ENCODE peak calls at places on chromosome 12, in eight cellular contexts. One of them, this sample, is unnamed. For H3K4me1, the result is how much of the 10 kb centered on the place peaks cover.

GRCh38 chr12:57803317-57803893 is 15.1 kb downstream of the AVIL start:
- DNase-seq in hepatocyte: peak
- DNase-seq in body of pancreas: peak
- DNase-seq in adrenal gland: peak
- DNase-seq in ascending aorta: no peak
- DNase-seq in sigmoid colon: no peak
- DNase-seq in GM23338: peak
- DNase-seq in stomach: peak
- DNase-seq in this sample: peak

GRCh38 chr12:50066402-50066801 is 9.0 kb downstream of the ASIC1 start:
- DNase-seq in hepatocyte: no peak
- DNase-seq in body of pancreas: no peak
- DNase-seq in adrenal gland: no peak
- DNase-seq in ascending aorta: peak
- DNase-seq in sigmoid colon: peak
- DNase-seq in GM23338: peak
- DNase-seq in stomach: no peak
- DNase-seq in this sample: peak

GRCh38 chr12:93796719-93797118 is 119.5 kb downstream of the CRADD start:
- DNase-seq in hepatocyte: no peak
- DNase-seq in body of pancreas: no peak
- DNase-seq in adrenal gland: no peak
- DNase-seq in ascending aorta: no peak
- DNase-seq in sigmoid colon: no peak
- DNase-seq in GM23338: no peak
- DNase-seq in stomach: no peak
- DNase-seq in this sample: no peak

GRCh38 chr12:989751-990278 is 1.2 kb upstream of the ERC1 start:
- DNase-seq in hepatocyte: peak
- DNase-seq in body of pancreas: peak
- DNase-seq in adrenal gland: peak
- DNase-seq in ascending aorta: peak
- DNase-seq in sigmoid colon: peak
- DNase-seq in GM23338: no peak
- DNase-seq in stomach: no peak
- DNase-seq in this sample: peak

GRCh38 chr12:114269153-114269552 is 136.8 kb downstream of the TBX5 start:
- DNase-seq in hepatocyte: no peak
- DNase-seq in body of pancreas: no peak
- DNase-seq in adrenal gland: no peak
- DNase-seq in ascending aorta: no peak
- DNase-seq in sigmoid colon: no peak
- DNase-seq in GM23338: no peak
- DNase-seq in stomach: no peak
- DNase-seq in this sample: no peak

GRCh38 chr12:128820723-128821432 is 2.9 kb downstream of the SLC15A4 start:
- DNase-seq in hepatocyte: no peak
- DNase-seq in body of pancreas: peak
- DNase-seq in adrenal gland: peak
- DNase-seq in ascending aorta: no peak
- DNase-seq in sigmoid colon: peak
- DNase-seq in GM23338: no peak
- DNase-seq in stomach: peak
- DNase-seq in this sample: peak

GRCh38 chr12:11580125-11580751 is 69.2 kb upstream of the ETV6 start:
- DNase-seq in hepatocyte: no peak
- DNase-seq in body of pancreas: peak
- DNase-seq in adrenal gland: peak
- DNase-seq in ascending aorta: peak
- DNase-seq in sigmoid colon: peak
- DNase-seq in GM23338: no peak
- DNase-seq in stomach: peak
- DNase-seq in this sample: no peak

GRCh38 chr12:52517888-52518287 is 2.3 kb downstream of the KRT5 start:
- DNase-seq in hepatocyte: no peak
- DNase-seq in body of pancreas: no peak
- DNase-seq in adrenal gland: no peak
- DNase-seq in ascending aorta: no peak
- DNase-seq in sigmoid colon: no peak
- DNase-seq in GM23338: no peak
- DNase-seq in stomach: no peak
- DNase-seq in this sample: no peak

GRCh38 chr12:124588689-124589318 is 21.4 kb upstream of the NCOR2 start:
- DNase-seq in hepatocyte: no peak
- DNase-seq in body of pancreas: peak
- DNase-seq in adrenal gland: peak
- DNase-seq in ascending aorta: no peak
- DNase-seq in sigmoid colon: peak
- DNase-seq in GM23338: no peak
- DNase-seq in stomach: no peak
- DNase-seq in this sample: no peak

GRCh38 chr12:63445266-63445665 is 223.0 kb downstream of the DPY19L2 start:
- DNase-seq in hepatocyte: no peak
- DNase-seq in body of pancreas: no peak
- DNase-seq in adrenal gland: no peak
- DNase-seq in ascending aorta: no peak
- DNase-seq in sigmoid colon: no peak
- DNase-seq in GM23338: no peak
- DNase-seq in stomach: no peak
- DNase-seq in this sample: no peak

GRCh38 chr12:93176610-93177126 is 201.1 kb upstream of the NUDT4 start:
- DNase-seq in hepatocyte: no peak
- DNase-seq in body of pancreas: no peak
- DNase-seq in adrenal gland: no peak
- DNase-seq in ascending aorta: no peak
- DNase-seq in sigmoid colon: no peak
- DNase-seq in GM23338: no peak
- DNase-seq in stomach: no peak
- DNase-seq in this sample: no peak

GRCh38 chr12:12546314-12546772 is 16.3 kb downstream of the DUSP16 start:
- DNase-seq in hepatocyte: peak
- DNase-seq in body of pancreas: no peak
- DNase-seq in adrenal gland: no peak
- DNase-seq in ascending aorta: no peak
- DNase-seq in sigmoid colon: no peak
- DNase-seq in GM23338: no peak
- DNase-seq in stomach: no peak
- DNase-seq in this sample: no peak

GRCh38 chr12:109875572-109876131 is 4.7 kb downstream of the GLTP start:
- DNase-seq in hepatocyte: peak
- DNase-seq in body of pancreas: no peak
- DNase-seq in adrenal gland: no peak
- DNase-seq in ascending aorta: no peak
- DNase-seq in sigmoid colon: no peak
- DNase-seq in GM23338: no peak
- DNase-seq in stomach: no peak
- DNase-seq in this sample: peak

GRCh38 chr12:49609875-49610154 is 4.4 kb upstream of the FAM186B start:
- DNase-seq in hepatocyte: no peak
- DNase-seq in body of pancreas: no peak
- DNase-seq in adrenal gland: no peak
- DNase-seq in ascending aorta: no peak
- DNase-seq in sigmoid colon: no peak
- DNase-seq in GM23338: no peak
- DNase-seq in stomach: no peak
- DNase-seq in this sample: no peak

GRCh38 chr12:49038291-49038955 is 19.8 kb upstream of the PRKAG1 start:
- DNase-seq in hepatocyte: no peak
- DNase-seq in body of pancreas: no peak
- DNase-seq in adrenal gland: no peak
- DNase-seq in ascending aorta: no peak
- DNase-seq in sigmoid colon: no peak
- DNase-seq in GM23338: no peak
- DNase-seq in stomach: no peak
- DNase-seq in this sample: peak

GRCh38 chr12:93569301-93569655 is 3.2 kb upstream of the SOCS2 start:
- DNase-seq in hepatocyte: no peak
- DNase-seq in body of pancreas: no peak
- DNase-seq in adrenal gland: no peak
- DNase-seq in ascending aorta: no peak
- DNase-seq in sigmoid colon: no peak
- DNase-seq in GM23338: no peak
- DNase-seq in stomach: no peak
- DNase-seq in this sample: no peak

GRCh38 chr12:22201101-22201500 is 133.4 kb downstream of the ST8SIA1 start:
- DNase-seq in hepatocyte: no peak
- DNase-seq in body of pancreas: no peak
- DNase-seq in adrenal gland: no peak
- DNase-seq in ascending aorta: no peak
- DNase-seq in sigmoid colon: no peak
- DNase-seq in GM23338: no peak
- DNase-seq in stomach: no peak
- DNase-seq in this sample: no peak

GRCh38 chr12:109630107-109630506 is 56.5 kb downstream of the MVK start:
- DNase-seq in hepatocyte: no peak
- DNase-seq in body of pancreas: no peak
- DNase-seq in adrenal gland: no peak
- DNase-seq in ascending aorta: no peak
- DNase-seq in sigmoid colon: no peak
- DNase-seq in GM23338: no peak
- DNase-seq in stomach: no peak
- DNase-seq in this sample: no peak

GRCh38 chr12:94997726-94998125 is 5.8 kb downstream of the NDUFA12 start:
- DNase-seq in hepatocyte: no peak
- DNase-seq in body of pancreas: no peak
- DNase-seq in adrenal gland: no peak
- DNase-seq in ascending aorta: no peak
- DNase-seq in sigmoid colon: no peak
- DNase-seq in GM23338: no peak
- DNase-seq in stomach: no peak
- DNase-seq in this sample: no peak

GRCh38 chr12:110689002-110689600 is at the start of gene HVCN1:
- DNase-seq in hepatocyte: peak
- DNase-seq in body of pancreas: peak
- DNase-seq in adrenal gland: no peak
- DNase-seq in ascending aorta: peak
- DNase-seq in sigmoid colon: peak
- DNase-seq in GM23338: peak
- DNase-seq in stomach: peak
- DNase-seq in this sample: peak

GRCh38 chr12:45231515-45232145 is 15.7 kb downstream of the ANO6 start:
- DNase-seq in hepatocyte: no peak
- DNase-seq in body of pancreas: no peak
- DNase-seq in adrenal gland: no peak
- DNase-seq in ascending aorta: no peak
- DNase-seq in sigmoid colon: no peak
- DNase-seq in GM23338: no peak
- DNase-seq in stomach: no peak
- DNase-seq in this sample: no peak

GRCh38 chr12:120290541-120291312 is 976 bp downstream of the RNU4-2 start:
- DNase-seq in hepatocyte: peak
- DNase-seq in body of pancreas: peak
- DNase-seq in adrenal gland: peak
- DNase-seq in ascending aorta: no peak
- DNase-seq in sigmoid colon: peak
- DNase-seq in GM23338: peak
- DNase-seq in stomach: peak
- DNase-seq in this sample: peak

GRCh38 chr12:102811125-102811737 is 105.8 kb downstream of the PAH start:
- DNase-seq in hepatocyte: peak
- DNase-seq in body of pancreas: peak
- DNase-seq in adrenal gland: no peak
- DNase-seq in ascending aorta: no peak
- DNase-seq in sigmoid colon: no peak
- DNase-seq in GM23338: peak
- DNase-seq in stomach: no peak
- DNase-seq in this sample: peak

DNA sequence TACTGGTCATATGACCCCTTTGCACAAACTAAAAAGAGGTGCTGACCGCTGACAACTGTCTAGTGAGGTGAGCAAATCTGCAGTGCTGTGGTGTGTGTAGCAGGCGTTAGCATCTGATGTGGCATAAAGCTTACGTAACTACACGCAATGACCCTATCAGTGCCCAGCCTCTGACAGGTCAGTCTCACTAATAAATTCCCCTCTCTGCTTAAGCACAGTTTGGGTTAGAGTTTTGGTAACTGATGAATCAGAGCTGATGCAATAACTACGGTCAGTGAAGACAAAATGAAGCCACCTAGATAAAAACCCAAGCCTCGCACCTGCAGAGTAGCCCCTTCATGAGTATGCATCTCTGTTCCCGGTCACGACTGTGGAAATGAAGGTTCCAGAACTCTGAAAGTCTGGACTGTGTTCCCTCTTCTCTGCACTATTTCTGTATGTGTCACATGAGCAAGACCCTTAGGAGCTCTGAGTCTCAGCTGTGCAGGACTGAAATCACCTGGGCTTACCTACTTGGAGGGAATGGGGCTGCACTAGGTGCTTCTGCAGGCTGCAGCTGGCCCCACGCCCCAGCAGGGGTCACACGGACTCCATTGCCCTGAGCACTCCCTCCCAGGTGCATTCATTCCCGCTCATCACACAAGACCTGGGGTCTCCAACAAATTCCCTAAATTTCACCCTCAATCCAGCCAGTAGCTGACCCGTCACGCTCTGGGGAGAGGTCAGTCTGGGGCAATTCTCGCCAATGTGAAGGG is 54.4 kb downstream of the RIMBP2 start:
- DNase-seq in hepatocyte: no peak
- DNase-seq in body of pancreas: no peak
- DNase-seq in adrenal gland: no peak
- DNase-seq in ascending aorta: no peak
- DNase-seq in sigmoid colon: no peak
- DNase-seq in GM23338: peak
- DNase-seq in stomach: no peak
- DNase-seq in this sample: no peak
- TF ChIP-seq CTCF in hepatocyte: no peak
- TF ChIP-seq CTCF in body of pancreas: no peak
- TF ChIP-seq CTCF in adrenal gland: no peak
- TF ChIP-seq CTCF in ascending aorta: no peak
- TF ChIP-seq CTCF in sigmoid colon: no peak
- TF ChIP-seq CTCF in GM23338: peak
- TF ChIP-seq CTCF in stomach: no peak
- TF ChIP-seq CTCF in this sample: no peak

GRCh38 chr12:108297895-108298760 is 41.0 kb downstream of the CMKLR1 start:
- DNase-seq in hepatocyte: no peak
- DNase-seq in body of pancreas: no peak
- DNase-seq in adrenal gland: no peak
- DNase-seq in ascending aorta: no peak
- DNase-seq in sigmoid colon: peak
- DNase-seq in GM23338: no peak
- DNase-seq in stomach: no peak
- DNase-seq in this sample: no peak
- H3K4me1 ChIP-seq in hepatocyte: under half
- H3K4me1 ChIP-seq in body of pancreas: under half
- H3K4me1 ChIP-seq in adrenal gland: under half
- H3K4me1 ChIP-seq in ascending aorta: under half
- H3K4me1 ChIP-seq in sigmoid colon: under half
- H3K4me1 ChIP-seq in GM23338: under half
- H3K4me1 ChIP-seq in stomach: under half
- H3K4me1 ChIP-seq in this sample: under half

GRCh38 chr12:41656454-41656853 is 468.3 kb downstream of the PDZRN4 start:
- DNase-seq in hepatocyte: no peak
- DNase-seq in body of pancreas: no peak
- DNase-seq in adrenal gland: no peak
- DNase-seq in ascending aorta: no peak
- DNase-seq in sigmoid colon: no peak
- DNase-seq in GM23338: no peak
- DNase-seq in stomach: no peak
- DNase-seq in this sample: no peak
- TF ChIP-seq CTCF in hepatocyte: no peak
- TF ChIP-seq CTCF in body of pancreas: no peak
- TF ChIP-seq CTCF in adrenal gland: no peak
- TF ChIP-seq CTCF in ascending aorta: no peak
- TF ChIP-seq CTCF in sigmoid colon: no peak
- TF ChIP-seq CTCF in GM23338: no peak
- TF ChIP-seq CTCF in stomach: no peak
- TF ChIP-seq CTCF in this sample: no peak

GRCh38 chr12:64674367-64674922 is 64.2 kb downstream of the RASSF3 start:
- DNase-seq in hepatocyte: no peak
- DNase-seq in body of pancreas: peak
- DNase-seq in adrenal gland: no peak
- DNase-seq in ascending aorta: no peak
- DNase-seq in sigmoid colon: no peak
- DNase-seq in GM23338: no peak
- DNase-seq in stomach: no peak
- DNase-seq in this sample: no peak
- H3K4me1 ChIP-seq in hepatocyte: under half
- H3K4me1 ChIP-seq in body of pancreas: half or more
- H3K4me1 ChIP-seq in adrenal gland: half or more
- H3K4me1 ChIP-seq in ascending aorta: under half
- H3K4me1 ChIP-seq in sigmoid colon: half or more
- H3K4me1 ChIP-seq in GM23338: half or more
- H3K4me1 ChIP-seq in stomach: half or more
- H3K4me1 ChIP-seq in this sample: half or more

This sample was measured in mucosa of descending colon.